ENCODE peak calls at places on chromosomes 7 and 10, in four cellular contexts. P is HL-60, R is GM12891, U is GM12878. H is an unnamed sample.

GRCh38 chr10:75402486-75403143 is 1.1 kb upstream of the ZNF503 start:
- DNase-seq in R (no peak), P (peak), U (no peak), H (no peak)

GRCh38 chr7:156493942-156494341 is 146.6 kb upstream of the RNF32 start:
- DNase-seq in U (no peak), R (no peak), P (no peak), H (no peak)

GRCh38 chr7:36863901-36864701 is 139.8 kb upstream of the AOAH start:
- DNase-seq in P (no peak), U (no peak), R (no peak), H (no peak)

GRCh38 chr10:127345231-127345965 is 149.0 kb upstream of the INSYN2A start:
- DNase-seq in P (no peak), U (no peak), R (no peak), H (no peak)

GRCh38 chr7:100971111-100972001 is 2.0 kb downstream of the MUC12 start:
- DNase-seq in U (no peak), R (no peak), P (no peak), H (no peak)

GRCh38 chr10:29714096-29714874 is 79.5 kb upstream of the SVIL start:
- DNase-seq in U (no peak), R (no peak), P (no peak), H (no peak)

GRCh38 chr7:19327011-19327410 is 181.8 kb upstream of the FERD3L start:
- DNase-seq in P (no peak), R (no peak), U (no peak), H (no peak)

GRCh38 chr7:125651823-125652528 is 722.4 kb upstream of the POT1 start:
- DNase-seq in U (no peak), R (no peak), P (no peak), H (no peak)

GRCh38 chr7:41131956-41132355 is 570.9 kb downstream of the INHBA start:
- DNase-seq in U (no peak), R (no peak), P (no peak), H (no peak)
- TF ChIP-seq SPI1 in U (no peak), R (no peak), P (no peak), H (no peak)

GRCh38 chr10:80442879-80443278 is 11.2 kb upstream of the TSPAN14 start:
- DNase-seq in P (no peak), R (no peak), U (no peak), H (no peak)

GRCh38 chr10:80447618-80448190 is 6.4 kb upstream of the TSPAN14 start:
- DNase-seq in P (no peak), U (no peak), R (no peak), H (no peak)

GRCh38 chr10:80443531-80443974 is 10.6 kb upstream of the TSPAN14 start:
- DNase-seq in U (no peak), P (no peak), R (no peak), H (peak)

GRCh38 chr10:80444124-80444523 is 10.0 kb upstream of the TSPAN14 start:
- DNase-seq in U (no peak), P (no peak), R (no peak), H (no peak)

GRCh38 chr10:80444646-80445319 is 9.3 kb upstream of the TSPAN14 start:
- DNase-seq in R (peak), P (peak), U (peak), H (peak)
- TF ChIP-seq SPI1 in R (no peak), P (no peak), U (no peak), H (no peak)

DNA sequence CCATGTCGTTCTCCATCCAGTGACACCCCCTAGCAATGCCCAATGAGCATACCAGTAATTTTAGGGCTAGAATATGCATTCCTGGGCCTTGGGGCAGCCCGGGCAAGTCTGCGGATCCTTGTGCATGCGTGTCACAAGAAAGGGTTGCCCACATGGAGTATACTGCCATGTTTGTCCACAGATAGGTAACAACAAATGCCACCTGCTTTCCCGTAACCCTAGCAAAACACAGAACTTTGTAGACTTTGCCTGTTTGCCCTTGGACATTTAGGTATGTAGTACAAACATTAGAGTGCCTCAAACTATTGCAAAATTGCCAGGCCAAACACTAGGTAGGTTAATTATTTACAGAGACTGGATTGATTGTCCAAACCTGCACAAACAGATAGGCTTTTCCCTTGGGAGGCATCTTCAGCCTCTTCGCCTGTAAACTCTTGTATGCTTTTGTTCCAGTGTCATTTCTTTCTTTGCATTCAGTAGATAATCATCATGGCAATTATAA is 117.0 kb downstream of the ADCY1 start:
- DNase-seq in P (no peak), R (no peak), U (no peak), H (no peak)
- TF ChIP-seq SPI1 in P (no peak), R (no peak), U (no peak), H (no peak)

DNA sequence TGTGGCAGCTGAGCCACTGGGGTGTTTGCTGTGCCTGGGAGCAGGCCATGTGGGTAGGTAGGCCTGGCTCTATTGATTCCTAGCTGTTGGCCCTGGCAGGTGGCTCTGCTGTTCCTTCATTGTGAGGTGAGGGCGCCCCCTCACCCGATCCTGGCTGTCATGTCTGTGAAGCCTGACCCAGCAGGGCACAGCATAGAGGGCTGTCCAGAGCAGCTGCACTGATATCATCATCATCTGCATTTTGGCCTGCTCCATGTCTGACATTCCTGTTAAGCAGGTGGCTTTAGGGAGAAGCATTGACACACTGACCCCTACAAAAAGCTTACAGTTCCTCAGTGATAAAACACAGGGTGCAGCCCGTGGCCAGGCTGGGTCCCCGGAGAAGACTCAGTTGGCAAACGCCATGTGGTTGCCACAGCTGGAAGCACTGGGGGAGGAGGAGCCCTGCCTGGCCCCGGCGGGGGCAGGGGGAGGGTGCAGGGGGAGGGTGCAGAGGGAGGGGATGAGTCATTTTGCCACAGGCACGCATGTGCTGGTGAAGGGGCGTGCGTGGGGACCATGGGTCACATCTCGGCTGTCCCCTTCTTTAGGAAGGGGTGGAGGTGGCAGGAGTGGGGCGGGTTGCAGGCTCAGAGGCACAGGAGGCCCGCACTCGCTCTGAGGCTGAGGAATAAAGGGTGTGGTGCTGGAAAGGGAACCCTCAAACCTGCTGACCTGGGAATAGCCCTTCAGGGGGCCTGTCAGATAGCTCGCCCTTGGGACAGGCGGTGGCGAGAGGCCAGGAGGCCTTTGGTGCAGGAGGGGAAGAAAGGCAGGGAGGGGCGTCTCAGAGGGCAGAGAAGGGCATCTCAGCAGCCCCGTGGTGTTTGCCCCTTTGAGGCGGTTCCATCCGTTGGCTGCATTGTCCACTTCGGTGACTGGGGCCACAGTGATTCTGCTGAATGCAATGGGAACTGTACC is 31.6 kb downstream of the IKZF1 start:
- DNase-seq in P (peak), U (no peak), R (no peak), H (peak)
- TF ChIP-seq SPI1 in P (peak), U (no peak), R (no peak), H (no peak)

GRCh38 chr10:1411956-1412355 is 325.4 kb downstream of the ADARB2 start:
- DNase-seq in P (no peak), R (no peak), U (no peak), H (no peak)

GRCh38 chr10:1413823-1414222 is 323.5 kb downstream of the ADARB2 start:
- DNase-seq in P (no peak), U (no peak), R (no peak), H (no peak)

GRCh38 chr10:1413256-1413655 is 324.1 kb downstream of the ADARB2 start:
- DNase-seq in P (no peak), R (no peak), U (no peak), H (no peak)

GRCh38 chr10:1411451-1411850 is 325.9 kb downstream of the ADARB2 start:
- DNase-seq in U (no peak), R (no peak), P (no peak), H (no peak)

GRCh38 chr10:1412531-1413189 is 324.7 kb downstream of the ADARB2 start:
- DNase-seq in P (no peak), R (no peak), U (no peak), H (no peak)
- TF ChIP-seq SPI1 in P (no peak), R (no peak), U (no peak), H (no peak)

GRCh38 chr10:49707585-49707984 is 28.1 kb downstream of the C10orf53 start:
- DNase-seq in R (no peak), U (no peak), P (no peak), H (no peak)

GRCh38 chr10:49709934-49710333 is 30.5 kb downstream of the C10orf53 start:
- DNase-seq in U (no peak), R (no peak), P (no peak), H (no peak)

GRCh38 chr10:49713266-49713665 is 33.8 kb downstream of the C10orf53 start:
- DNase-seq in P (no peak), R (no peak), U (no peak), H (no peak)

DNA sequence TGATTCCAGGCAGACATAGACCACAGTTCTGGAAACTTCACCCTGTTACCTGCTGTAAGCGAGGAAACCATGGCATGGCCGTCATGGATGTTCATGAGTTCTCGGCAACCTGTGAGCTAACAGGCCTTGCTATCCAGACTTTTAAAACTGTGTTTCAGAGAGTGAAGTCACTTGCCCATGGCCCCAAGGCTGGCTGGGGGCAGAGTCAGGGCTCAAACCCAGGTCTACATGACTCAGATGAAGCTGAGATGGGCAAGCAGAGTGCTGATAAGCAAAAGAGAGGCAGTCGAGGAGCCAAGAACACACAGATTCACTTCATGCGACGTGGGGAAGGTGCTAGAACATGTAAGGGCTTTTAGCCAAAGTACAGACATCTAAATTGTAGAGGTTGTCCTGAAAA is 31.5 kb downstream of the C10orf53 start:
- DNase-seq in U (no peak), P (no peak), R (no peak), H (no peak)
- TF ChIP-seq SPI1 in U (no peak), P (no peak), R (no peak), H (no peak)

GRCh38 chr7:95430864-95431263 is 4.0 kb downstream of the PON2 start:
- DNase-seq in R (no peak), U (no peak), P (no peak), H (no peak)
- TF ChIP-seq SPI1 in R (no peak), U (no peak), P (no peak), H (no peak)

GRCh38 chr7:158382363-158382988 is 205.1 kb downstream of the PTPRN2 start:
- DNase-seq in P (no peak), R (no peak), U (no peak), H (no peak)
- TF ChIP-seq SPI1 in P (no peak), R (no peak), U (no peak), H (no peak)

GRCh38 chr10:3045471-3046209 is 21.7 kb upstream of the PFKP start:
- DNase-seq in P (no peak), R (no peak), U (no peak), H (peak)

GRCh38 chr10:3046210-3046779 is 21.1 kb upstream of the PFKP start:
- DNase-seq in R (no peak), P (no peak), U (no peak), H (no peak)

GRCh38 chr10:3046941-3047621 is 20.3 kb upstream of the PFKP start:
- DNase-seq in R (no peak), U (no peak), P (no peak), H (no peak)

GRCh38 chr10:3047622-3047995 is 19.7 kb upstream of the PFKP start:
- DNase-seq in R (no peak), P (no peak), U (no peak), H (no peak)

DNA sequence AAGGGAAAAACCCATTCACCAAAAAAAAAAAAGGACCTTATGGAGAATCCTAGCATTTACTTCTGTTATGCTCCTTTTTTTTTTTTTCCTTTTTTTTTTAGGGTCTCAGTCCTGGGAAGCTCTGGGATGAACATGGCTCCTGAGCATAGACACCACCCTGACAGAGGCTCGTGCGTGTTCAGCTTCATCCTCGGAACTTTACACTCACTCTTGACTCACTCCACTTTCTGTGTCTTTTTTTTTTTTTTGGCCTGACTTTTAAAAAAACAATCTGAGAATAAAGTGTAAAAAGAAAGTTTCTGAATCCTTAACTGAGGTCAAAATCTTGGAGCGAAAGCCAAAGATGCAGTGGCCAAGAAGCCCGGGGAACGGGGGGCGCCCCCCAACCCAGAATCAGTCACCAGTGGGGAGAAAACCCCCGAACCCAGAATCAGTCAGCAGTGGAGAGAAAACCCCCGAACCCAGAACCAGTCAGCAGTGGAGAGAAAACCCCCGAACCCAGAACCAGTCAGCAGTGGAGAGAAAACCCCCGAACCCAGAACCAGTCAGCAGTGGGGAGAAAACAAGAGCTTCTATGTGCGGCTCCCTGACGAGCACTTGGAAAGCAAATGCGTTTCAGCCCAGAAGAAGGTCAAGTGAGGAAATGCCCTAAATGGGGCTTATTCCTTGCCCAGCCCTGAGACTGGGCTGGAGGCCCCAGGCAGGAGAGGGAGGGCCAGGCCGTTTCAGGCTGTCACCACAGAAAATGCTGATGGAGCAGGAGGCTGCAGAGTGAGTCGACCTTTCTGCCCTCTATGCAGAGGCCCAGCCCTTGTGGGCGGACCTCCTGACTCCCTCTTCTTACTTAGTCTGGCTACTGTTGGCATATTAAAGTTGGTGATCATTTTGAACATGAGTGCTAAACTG is 19.0 kb upstream of the PFKP start:
- DNase-seq in P (no peak), R (no peak), U (no peak), H (peak)
- TF ChIP-seq SPI1 in P (no peak), R (no peak), U (no peak), H (no peak)

GRCh38 chr10:114881916-114882315 is 56.1 kb upstream of the TRUB1 start:
- DNase-seq in U (no peak), P (no peak), R (no peak), H (no peak)
- TF ChIP-seq SPI1 in U (no peak), P (no peak), R (no peak), H (no peak)